ENCODE peak calls at places on chromosomes 7 and 10, in seven cellular contexts. M, C, J, N, U, E and O are unnamed samples.

GRCh38 chr10:34323197-34323596 is 491.9 kb downstream of the PARD3 start:
- DNase-seq in M (peak; percentile 37), U (no peak), N (no peak), J (no peak), C (no peak), E (no peak), O (no peak)

GRCh38 chr10:17607603-17608332 is 9.4 kb downstream of the HACD1 start:
- DNase-seq in C (no peak), E (peak; percentile 63), U (no peak), M (peak; percentile 40), N (no peak), J (peak; percentile 10), O (peak; percentile 63)

GRCh38 chr10:82245906-82246305 is 370.9 kb downstream of the NRG3 start:
- DNase-seq in M (no peak), U (no peak), N (no peak), C (no peak), E (no peak), J (no peak), O (no peak)

GRCh38 chr10:77791506-77791905 is 135.0 kb downstream of the DLG5 start:
- DNase-seq in N (no peak), C (no peak), E (no peak), J (no peak), U (no peak), M (no peak), O (no peak)

GRCh38 chr10:102131286-102132170 is 1.3 kb upstream of the PPRC1 start:
- DNase-seq in E (peak; percentile 72), M (no peak), J (no peak), N (no peak), C (no peak), U (no peak), O (no peak)

GRCh38 chr10:100709146-100709545 is 36.2 kb upstream of the PAX2 start:
- DNase-seq in U (no peak), M (no peak), E (no peak), N (no peak), C (no peak), J (no peak), O (no peak)

GRCh38 chr7:98740643-98741042 is 123.6 kb downstream of the NPTX2 start:
- DNase-seq in C (no peak), E (no peak), J (no peak), U (no peak), M (no peak), N (no peak), O (no peak)

GRCh38 chr7:33062023-33062781 is at the start of gene NT5C3A:
- DNase-seq in U (no peak), C (peak; percentile 60), N (peak; percentile 43), J (no peak), E (peak; percentile 46), M (no peak), O (peak; percentile 19)